ENCODE peak calls at places on chromosomes 1 and 21, in four cellular contexts. Q is BJ, B is kidney, Z is adrenal gland. L is an unnamed sample.

GRCh38 chr1:203186446-203187305 is at the start of gene CHI3L1:
- DNase-seq in Q (no peak), B (no peak), Z (no peak), L (no peak)

GRCh38 chr1:8858888-8859706 is 19.4 kb downstream of the ENO1 start:
- DNase-seq in Q (no peak), B (no peak), Z (peak), L (no peak)

GRCh38 chr1:168321945-168322344 is 41.3 kb downstream of the TBX19 start:
- DNase-seq in Q (no peak), B (no peak), Z (no peak), L (no peak)

GRCh38 chr21:45054162-45054926 is 20.0 kb upstream of the ADARB1 start:
- DNase-seq in Q (no peak), B (no peak), Z (no peak), L (no peak)

GRCh38 chr1:201291917-201292316 is 8.6 kb downstream of the PKP1 start:
- DNase-seq in Q (no peak), B (no peak), Z (no peak), L (no peak)

GRCh38 chr1:187409341-187409740 is 580.6 kb downstream of the PLA2G4A start:
- DNase-seq in Q (no peak), B (no peak), Z (no peak), L (no peak)

GRCh38 chr1:218209351-218209861 is 75.7 kb upstream of the RRP15 start:
- DNase-seq in Q (peak), B (no peak), Z (no peak), L (no peak)

GRCh38 chr21:33395866-33396265 is 7.3 kb upstream of the IFNGR2 start:
- DNase-seq in Q (no peak), B (no peak), Z (no peak), L (no peak)

GRCh38 chr1:156767879-156768608 is 709 bp downstream of the PRCC start:
- DNase-seq in Q (no peak), B (peak), Z (peak), L (no peak)

GRCh38 chr1:243964915-243965314 is 86.2 kb upstream of the ZBTB18 start:
- DNase-seq in Q (no peak), B (no peak), Z (no peak), L (no peak)

GRCh38 chr1:15736666-15737229 is 690 bp downstream of the SLC25A34 start:
- DNase-seq in Q (no peak), B (peak), Z (no peak), L (no peak)

GRCh38 chr1:235918481-235918880 is 51.8 kb upstream of the LYST start:
- DNase-seq in Q (no peak), B (no peak), Z (no peak), L (no peak)

GRCh38 chr1:235919127-235919796 is 52.6 kb upstream of the LYST start:
- DNase-seq in Q (no peak), B (no peak), Z (no peak), L (no peak)

GRCh38 chr1:235919797-235920475 is 53.2 kb upstream of the LYST start:
- DNase-seq in Q (no peak), B (no peak), Z (peak), L (peak)

GRCh38 chr1:235917267-235917811 is 50.6 kb upstream of the LYST start:
- DNase-seq in Q (peak), B (peak), Z (peak), L (peak)

DNA sequence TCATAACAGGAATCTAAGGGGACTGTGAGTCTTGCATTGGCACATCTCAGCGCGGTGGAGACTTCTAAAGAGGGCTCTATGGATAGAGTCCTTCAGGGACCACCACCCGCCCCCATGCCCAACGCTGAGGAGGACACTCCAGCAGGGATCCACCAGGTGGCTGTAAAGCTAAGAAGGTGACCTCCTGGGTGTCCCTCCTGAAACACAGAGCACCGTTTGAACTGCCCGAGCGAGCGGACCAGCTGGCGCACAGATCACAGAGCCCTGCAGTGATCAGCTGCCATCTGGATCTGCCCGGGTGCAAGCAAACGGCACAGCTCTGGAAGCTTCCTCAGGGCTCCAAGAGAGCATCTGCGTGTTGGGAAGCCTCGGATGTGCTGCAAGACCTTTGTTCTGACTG is 51.3 kb upstream of the LYST start:
- DNase-seq in Q (no peak), B (no peak), Z (no peak), L (no peak)
- TF ChIP-seq CTCF in Q (no peak), B (no peak), Z (no peak), L (no peak)

DNA sequence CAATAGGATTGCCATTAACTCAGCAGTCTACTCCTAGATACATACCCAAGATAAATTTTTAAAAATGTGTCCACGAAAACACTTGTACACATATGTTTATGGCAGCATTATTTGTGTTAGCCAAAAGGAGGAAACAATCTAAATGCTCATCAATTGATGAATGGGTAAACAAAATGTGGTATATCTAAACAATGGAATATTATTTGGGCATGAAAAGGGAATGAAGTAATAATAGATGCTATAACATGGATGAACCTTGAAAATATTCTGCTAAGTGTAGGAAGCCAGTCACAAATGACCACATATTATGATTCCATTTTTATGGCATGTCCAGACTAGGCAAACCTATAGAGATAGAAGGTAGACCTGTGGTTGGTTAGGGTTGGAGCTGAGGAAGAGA is 34.3 kb downstream of the CFHR5 start:
- DNase-seq in Q (no peak), B (no peak), Z (no peak), L (no peak)
- H3K4me3 ChIP-seq in Q (no peak), B (no peak), Z (no peak), L (no peak)

DNA sequence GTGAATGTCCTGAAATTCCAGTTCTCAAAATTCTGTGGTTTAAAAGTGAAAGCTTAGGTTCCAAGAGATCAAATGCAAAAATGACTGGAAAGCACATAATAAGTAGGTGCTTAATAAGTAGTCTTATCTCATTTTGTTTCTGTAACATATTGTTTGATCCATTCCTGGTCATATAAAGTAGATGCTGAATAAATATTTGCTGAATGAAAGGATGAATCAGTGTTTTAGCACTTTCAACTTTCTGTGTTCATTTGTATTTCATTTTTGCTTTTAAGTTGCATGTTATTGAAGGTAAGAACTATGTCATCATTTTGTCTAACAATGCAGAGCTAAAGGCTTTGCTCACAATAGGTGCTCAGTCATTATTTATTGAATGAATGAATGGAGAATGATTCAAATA is 6.3 kb downstream of the MAST2 start:
- DNase-seq in Q (no peak), B (no peak), Z (no peak), L (no peak)
- TF ChIP-seq CTCF in Q (no peak), B (no peak), Z (no peak), L (no peak)

GRCh38 chr1:18738126-18738525 is 107.5 kb downstream of the PAX7 start:
- DNase-seq in Q (no peak), B (no peak), Z (no peak), L (no peak)

GRCh38 chr1:18738617-18739016 is 108.0 kb downstream of the PAX7 start:
- DNase-seq in Q (no peak), B (no peak), Z (no peak), L (no peak)

GRCh38 chr1:18739408-18739807 is 108.8 kb downstream of the PAX7 start:
- DNase-seq in Q (no peak), B (no peak), Z (no peak), L (no peak)

GRCh38 chr1:18740617-18741016 is 110.0 kb downstream of the PAX7 start:
- DNase-seq in Q (no peak), B (no peak), Z (no peak), L (no peak)

GRCh38 chr1:18739956-18740355 is 109.3 kb downstream of the PAX7 start:
- DNase-seq in Q (no peak), B (no peak), Z (no peak), L (no peak)
- H3K4me3 ChIP-seq in Q (no peak), B (no peak), Z (no peak), L (no peak)

GRCh38 chr1:229839800-229840199 is 213.8 kb downstream of the URB2 start:
- DNase-seq in Q (no peak), B (no peak), Z (no peak), L (no peak)
- TF ChIP-seq CTCF in Q (no peak), B (no peak), Z (no peak), L (no peak)

GRCh38 chr1:25876693-25877077 is 1.2 kb upstream of the PAQR7 start:
- DNase-seq in Q (no peak), B (no peak), Z (no peak), L (no peak)

GRCh38 chr1:25874635-25875153 is 814 bp downstream of the PAQR7 start:
- DNase-seq in Q (no peak), B (no peak), Z (no peak), L (no peak)

GRCh38 chr1:25875856-25876692 is 566 bp upstream of the PAQR7 start:
- DNase-seq in Q (no peak), B (peak), Z (peak), L (no peak)

GRCh38 chr1:25874209-25874608 is 1.3 kb downstream of the PAQR7 start:
- DNase-seq in Q (no peak), B (no peak), Z (no peak), L (no peak)

DNA sequence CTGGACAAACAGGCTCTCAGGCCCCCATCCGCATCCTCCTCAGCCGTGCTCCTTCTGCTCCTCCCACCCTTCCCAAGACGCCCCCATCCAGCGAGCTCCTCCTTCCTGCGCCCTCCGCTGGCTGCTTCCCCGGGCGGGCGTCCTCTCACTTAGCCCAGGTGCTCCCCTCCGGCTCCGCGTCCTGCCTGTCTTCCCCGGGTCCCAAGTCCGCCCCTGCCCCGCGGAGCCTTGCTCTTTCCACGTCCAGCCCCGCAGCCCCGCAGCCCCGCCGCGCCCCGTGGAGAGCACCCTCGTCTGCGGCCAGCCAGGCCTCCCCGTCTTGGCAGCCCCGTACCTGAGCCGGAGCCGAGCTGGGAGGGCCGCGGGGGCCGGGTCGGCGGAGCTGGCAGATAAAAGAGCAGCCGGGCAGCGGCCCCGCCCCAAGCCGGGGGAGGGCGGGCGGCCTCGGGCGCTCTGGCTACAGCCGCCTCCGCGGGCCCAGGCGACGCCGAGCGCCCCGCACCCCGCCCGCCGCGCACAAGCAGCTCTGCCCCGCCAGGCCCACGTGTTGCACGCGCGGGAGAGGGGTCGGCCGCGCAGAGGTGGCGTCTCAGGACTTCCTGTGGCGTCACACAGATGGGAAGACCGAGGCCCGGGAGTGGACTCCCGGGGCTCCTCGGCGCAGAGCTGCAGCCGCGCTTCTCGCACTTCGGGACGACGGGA is at the start of gene PAQR7:
- DNase-seq in Q (no peak), B (peak), Z (peak), L (no peak)
- H3K4me3 ChIP-seq in Q (peak), B (peak), Z (peak), L (peak)

GRCh38 chr1:62333431-62333830 is 14.2 kb upstream of the KANK4 start:
- DNase-seq in Q (no peak), B (no peak), Z (no peak), L (no peak)

GRCh38 chr1:62337535-62337784 is 18.2 kb upstream of the KANK4 start:
- DNase-seq in Q (no peak), B (no peak), Z (no peak), L (no peak)

GRCh38 chr1:62335656-62336055 is 16.4 kb upstream of the KANK4 start:
- DNase-seq in Q (no peak), B (no peak), Z (no peak), L (no peak)

GRCh38 chr1:62336638-62337534 is 17.7 kb upstream of the KANK4 start:
- DNase-seq in Q (no peak), B (no peak), Z (no peak), L (no peak)

GRCh38 chr1:62334434-62334833 is 15.2 kb upstream of the KANK4 start:
- DNase-seq in Q (no peak), B (no peak), Z (no peak), L (no peak)
- TF ChIP-seq CTCF in Q (peak), B (no peak), Z (no peak), L (peak)

GRCh38 chr1:117162806-117163205 is 41.3 kb upstream of the TRIM45 start:
- DNase-seq in Q (no peak), B (no peak), Z (no peak), L (no peak)
- H3K4me3 ChIP-seq in Q (no peak), B (no peak), Z (no peak), L (no peak)